ENCODE peak calls at places on chromosomes 5 and 9, in four cellular contexts. K, G, I and R are unnamed samples.

GRCh38 chr9:108852089-108852488 is 3.7 kb downstream of the ACTL7B start:
- DNase-seq in K (no peak), G (no peak), I (no peak), R (no peak)

GRCh38 chr5:172935096-172935495 is 24.1 kb upstream of the RPL26L1 start:
- DNase-seq in K (no peak), G (no peak), I (no peak), R (no peak)

GRCh38 chr5:180910735-180911134 is 11.8 kb downstream of the BTNL8 start:
- DNase-seq in K (peak; percentile 8), G (no peak), I (no peak), R (no peak)

GRCh38 chr5:131252824-131253171 is 11.1 kb upstream of the CDC42SE2 start:
- DNase-seq in K (no peak), G (peak; percentile 80), I (peak; percentile 80), R (no peak)

GRCh38 chr9:129270205-129270604 is 92.1 kb upstream of the IER5L start:
- DNase-seq in K (no peak), G (peak; percentile 54), I (peak; percentile 54), R (no peak)

GRCh38 chr5:73155541-73156222 is 17.3 kb upstream of the TMEM174 start:
- DNase-seq in K (peak; percentile 7), G (no peak), I (no peak), R (no peak)

GRCh38 chr9:136726631-136727191 is 14.3 kb downstream of the DIPK1B start:
- DNase-seq in K (peak; percentile 78), G (no peak), I (peak; percentile 34), R (no peak)

GRCh38 chr9:135346438-135347050 is 133.0 kb upstream of the PPP1R26 start:
- DNase-seq in K (no peak), G (no peak), I (no peak), R (no peak)

GRCh38 chr5:170597876-170598275 is 94.1 kb downstream of the KCNIP1 start:
- DNase-seq in K (no peak), G (no peak), I (no peak), R (peak; percentile 14)

DNA sequence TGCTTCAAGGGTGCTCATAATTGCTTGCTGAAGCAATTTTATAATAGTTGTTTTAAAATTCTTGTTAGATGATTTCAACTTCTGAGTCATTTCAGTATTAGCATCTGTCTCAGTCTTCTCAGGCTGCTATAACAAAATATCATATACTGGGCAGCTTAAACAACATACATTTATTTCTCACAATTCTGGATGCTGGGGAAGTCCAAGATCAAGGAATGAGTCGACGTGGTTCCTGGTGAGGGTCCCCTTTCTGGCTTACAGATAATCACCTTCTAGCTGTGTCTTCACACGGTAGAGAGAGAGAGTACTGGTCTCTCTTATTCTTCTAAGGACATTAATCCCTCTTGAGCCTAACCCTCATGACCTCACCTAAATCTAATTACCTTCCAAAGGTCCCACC is 160.4 kb downstream of the SIL1 start:
- DNase-seq in K (no peak), G (no peak), I (no peak), R (no peak)
- H3K27ac ChIP-seq in K (no peak overlapping the region), G (no peak overlapping the region), I (no peak overlapping the region), R (no peak overlapping the region)

DNA sequence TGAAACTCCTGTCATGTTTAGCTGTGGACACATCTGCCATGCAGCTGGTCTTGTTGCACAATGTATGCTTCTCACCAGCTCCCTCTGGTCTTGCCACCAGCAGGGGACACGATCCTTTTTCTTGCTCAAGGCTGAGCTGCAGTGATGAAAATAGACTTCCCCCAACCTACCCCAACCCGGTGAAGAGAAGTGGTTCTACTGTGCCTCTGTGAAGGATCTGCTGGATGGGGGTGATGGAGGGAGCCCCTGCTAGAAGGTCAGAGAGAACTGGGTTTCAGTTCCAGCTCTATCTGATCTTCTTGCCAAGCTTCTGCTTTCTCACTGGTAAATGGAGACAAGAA is 185.3 kb upstream of the KLF4 start:
- DNase-seq in K (no peak), G (peak; percentile 14), I (no peak), R (no peak)
- H3K27ac ChIP-seq in K (no peak overlapping the region), G (no peak overlapping the region), I (no peak overlapping the region), R (no peak overlapping the region)

GRCh38 chr9:133775951-133776905 is 38.1 kb upstream of the SARDH start:
- DNase-seq in K (no peak), G (no peak), I (no peak), R (no peak)

GRCh38 chr9:133774799-133775198 is 36.6 kb upstream of the SARDH start:
- DNase-seq in K (no peak), G (no peak), I (no peak), R (no peak)

GRCh38 chr9:133771486-133772482 is 33.6 kb upstream of the SARDH start:
- DNase-seq in K (no peak), G (peak; percentile 3), I (no peak), R (no peak)

GRCh38 chr9:133772581-133772980 is 34.4 kb upstream of the SARDH start:
- DNase-seq in K (no peak), G (no peak), I (no peak), R (no peak)

DNA sequence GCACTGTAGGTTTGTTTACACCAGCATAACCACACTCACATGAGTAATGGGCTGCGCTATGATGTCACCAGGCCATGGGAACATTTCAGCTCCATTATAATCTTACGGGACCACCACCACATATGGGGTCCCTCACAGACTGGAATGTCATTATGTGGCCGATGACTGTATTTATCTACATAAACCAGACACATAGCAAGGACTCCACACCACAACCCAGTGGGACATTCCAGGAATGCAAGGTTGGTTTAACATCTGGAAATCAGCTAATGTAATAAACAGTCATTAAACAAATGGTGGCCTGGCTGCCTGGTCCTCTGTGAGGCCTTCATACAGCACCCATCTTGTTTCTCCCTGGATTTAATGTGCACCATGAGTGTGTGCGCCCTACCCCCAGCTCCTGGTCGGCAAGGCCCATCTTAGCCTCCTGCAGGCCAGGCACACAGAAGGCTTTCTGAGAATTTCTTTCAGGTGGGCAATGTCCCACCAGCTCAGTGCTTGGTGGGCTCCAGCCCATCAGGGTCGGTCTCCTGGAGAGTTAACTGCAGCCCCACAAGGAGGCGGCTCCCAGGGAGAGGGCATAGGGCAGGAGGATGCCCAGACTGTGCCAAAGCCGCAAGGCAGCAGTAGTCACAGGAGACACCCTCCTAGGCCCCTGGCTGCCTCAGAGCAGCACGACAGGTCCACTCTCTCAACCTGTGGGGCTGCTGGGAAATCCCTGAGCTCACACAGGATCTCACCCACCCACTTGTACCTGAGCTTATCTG is 35.9 kb upstream of the SARDH start:
- DNase-seq in K (no peak), G (no peak), I (no peak), R (no peak)
- H3K27ac ChIP-seq in K (no peak overlapping the region), G (no peak overlapping the region), I (no peak overlapping the region), R (no peak overlapping the region)

GRCh38 chr5:67051164-67051563 is 145.4 kb downstream of the CD180 start:
- DNase-seq in K (no peak), G (peak; percentile 78), I (no peak), R (no peak)
- H3K27ac ChIP-seq in K (no peak overlapping the region), G (peak overlapping the region; percentile 78), I (no peak overlapping the region), R (no peak overlapping the region)

GRCh38 chr9:4686112-4686511 is 6.7 kb downstream of the CDC37L1 start:
- DNase-seq in K (no peak), G (no peak), I (no peak), R (no peak)

GRCh38 chr9:4689687-4690104 is 10.3 kb downstream of the CDC37L1 start:
- DNase-seq in K (no peak), G (no peak), I (no peak), R (no peak)

GRCh38 chr9:4684820-4685219 is 5.5 kb downstream of the CDC37L1 start:
- DNase-seq in K (peak; percentile 54), G (no peak), I (no peak), R (no peak)

GRCh38 chr9:4689013-4689412 is 9.6 kb downstream of the CDC37L1 start:
- DNase-seq in K (no peak), G (no peak), I (no peak), R (no peak)

DNA sequence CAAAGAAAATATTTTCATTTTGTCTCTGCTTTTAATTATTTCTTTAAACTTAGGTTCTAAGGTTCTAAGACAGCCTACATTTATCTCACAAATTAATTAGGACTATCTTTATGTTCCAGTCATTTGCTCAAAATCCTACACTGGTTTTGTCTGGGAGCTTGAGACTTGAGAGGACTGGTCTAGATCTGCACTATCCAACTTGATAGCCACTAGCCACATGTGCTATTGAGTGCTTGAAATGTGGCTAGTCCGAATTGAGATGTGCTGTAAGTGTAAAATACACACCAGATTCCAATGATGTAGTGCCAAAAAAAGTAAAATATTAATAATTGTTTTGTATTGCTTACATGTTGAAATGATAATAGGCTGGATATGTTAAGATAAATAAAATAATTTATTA is 7.2 kb downstream of the CDC37L1 start:
- DNase-seq in K (no peak), G (no peak), I (no peak), R (no peak)
- H3K27ac ChIP-seq in K (no peak overlapping the region), G (no peak overlapping the region), I (no peak overlapping the region), R (no peak overlapping the region)

GRCh38 chr9:94904806-94905205 is 178.3 kb downstream of the AOPEP start:
- DNase-seq in K (no peak), G (no peak), I (no peak), R (no peak)

GRCh38 chr9:94899464-94900221 is 173.1 kb downstream of the AOPEP start:
- DNase-seq in K (no peak), G (no peak), I (no peak), R (no peak)

GRCh38 chr9:94903961-94904421 is 177.5 kb downstream of the AOPEP start:
- DNase-seq in K (no peak), G (no peak), I (no peak), R (no peak)

GRCh38 chr9:94900222-94901018 is 173.9 kb downstream of the AOPEP start:
- DNase-seq in K (no peak), G (no peak), I (no peak), R (no peak)

GRCh38 chr9:94901019-94901363 is 174.5 kb downstream of the AOPEP start:
- DNase-seq in K (no peak), G (no peak), I (no peak), R (no peak)
- H3K27ac ChIP-seq in K (no peak overlapping the region), G (peak overlapping the region; percentile 81), I (no peak overlapping the region), R (peak overlapping the region; percentile 30)